ENCODE peak calls at places on chromosomes 2 and 18, in four cellular contexts. R is IMR-90, M is mesendoderm, J is H1. T is an unnamed sample.

GRCh38 chr2:97677480-97677879 is 8.0 kb downstream of the C2orf92 start:
- DNase-seq in M (no peak), R (no peak), J (no peak), T (no peak)

GRCh38 chr2:27407798-27408491 is 1.4 kb downstream of the PPM1G start:
- DNase-seq in M (peak; percentile 90), J (no peak), R (peak; percentile 73), T (peak; percentile 60)

GRCh38 chr2:169082995-169083394 is 13.6 kb downstream of the DHRS9 start:
- DNase-seq in M (no peak), R (no peak), J (no peak), T (no peak)

GRCh38 chr2:228581731-228582130 is 400.2 kb upstream of the SPHKAP start:
- DNase-seq in J (no peak), M (no peak), R (peak; percentile 12), T (no peak)

GRCh38 chr2:59322005-59322404 is 1080.9 kb upstream of the FANCL start:
- DNase-seq in M (peak; percentile 20), R (no peak), J (no peak), T (peak; percentile 54)

GRCh38 chr2:54015809-54016703 is 45.3 kb upstream of the PSME4 start:
- DNase-seq in R (peak; percentile 88), M (no peak), J (no peak), T (no peak)

GRCh38 chr2:241215421-241215820 is 26.9 kb downstream of the ANO7 start:
- DNase-seq in M (no peak), R (no peak), J (no peak), T (no peak)

GRCh38 chr2:231933916-231934401 is 7.8 kb upstream of the NPPC start:
- DNase-seq in J (no peak), M (no peak), R (no peak), T (no peak)

GRCh38 chr2:920999-921398 is 29.6 kb upstream of the SNTG2 start:
- DNase-seq in J (no peak), M (no peak), R (no peak), T (no peak)

GRCh38 chr2:8535821-8536685 is 145.8 kb upstream of the ID2 start:
- DNase-seq in R (no peak), J (no peak), M (no peak), T (no peak)

GRCh38 chr2:20540587-20541304 is 93.9 kb downstream of the RHOB start:
- DNase-seq in J (no peak), M (no peak), R (no peak), T (no peak)

GRCh38 chr2:120425014-120425413 is 79.1 kb downstream of the INHBB start:
- DNase-seq in M (no peak), R (no peak), J (no peak), T (peak; percentile 23)

GRCh38 chr2:151638188-151638933 is 95.9 kb downstream of the NEB start:
- DNase-seq in R (no peak), M (no peak), J (no peak), T (no peak)

GRCh38 chr2:145961846-145962245 is 1441.9 kb upstream of the ZEB2 start:
- DNase-seq in M (no peak), J (no peak), R (peak; percentile 39), T (no peak)

DNA sequence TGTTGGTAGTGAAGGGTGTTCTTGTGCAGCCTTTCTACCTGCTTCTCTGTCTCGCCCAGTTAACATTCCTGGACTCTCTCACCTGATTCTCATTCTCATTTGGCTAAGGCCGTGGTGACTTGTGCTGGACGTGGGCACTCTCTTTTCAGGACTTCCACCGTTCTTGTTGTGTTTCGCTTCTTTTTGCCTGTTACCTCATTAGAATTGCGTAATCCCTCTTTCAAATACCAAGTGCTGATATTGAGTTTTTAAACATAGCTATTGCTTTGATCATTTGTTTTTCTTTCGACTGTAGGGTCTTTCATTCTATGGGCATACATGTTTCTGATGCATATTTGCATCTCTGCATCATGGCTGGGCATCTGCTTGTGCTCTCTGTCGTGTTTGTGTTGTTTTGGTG is 287.0 kb downstream of the ALPK2 start:
- DNase-seq in J (no peak), R (no peak), M (no peak), T (no peak)
- H4K5ac ChIP-seq in J (peak overlapping the region; percentile 23), R (no peak overlapping the region), M (no peak overlapping the region), T (no peak overlapping the region)

GRCh38 chr2:230441188-230441897 is 25.3 kb downstream of the SP100 start:
- DNase-seq in R (peak; percentile 73), J (no peak), M (no peak), T (no peak)

GRCh38 chr2:230447455-230448451 is 31.8 kb downstream of the SP100 start:
- DNase-seq in M (no peak), R (no peak), J (no peak), T (no peak)

GRCh38 chr2:230447036-230447435 is 31.0 kb downstream of the SP100 start:
- DNase-seq in R (no peak), M (no peak), J (no peak), T (no peak)

GRCh38 chr2:230443540-230443939 is 27.5 kb downstream of the SP100 start:
- DNase-seq in M (no peak), J (no peak), R (peak; percentile 78), T (no peak)

GRCh38 chr2:230444832-230445231 is 28.8 kb downstream of the SP100 start:
- DNase-seq in M (no peak), J (no peak), R (no peak), T (no peak)
- H3K4me1 ChIP-seq in M (no peaks in the 10 kb centered on the region), J (no peaks in the 10 kb centered on the region), R (peaks cover 6% of the 10 kb centered on the region), T (no peaks in the 10 kb centered on the region)

DNA sequence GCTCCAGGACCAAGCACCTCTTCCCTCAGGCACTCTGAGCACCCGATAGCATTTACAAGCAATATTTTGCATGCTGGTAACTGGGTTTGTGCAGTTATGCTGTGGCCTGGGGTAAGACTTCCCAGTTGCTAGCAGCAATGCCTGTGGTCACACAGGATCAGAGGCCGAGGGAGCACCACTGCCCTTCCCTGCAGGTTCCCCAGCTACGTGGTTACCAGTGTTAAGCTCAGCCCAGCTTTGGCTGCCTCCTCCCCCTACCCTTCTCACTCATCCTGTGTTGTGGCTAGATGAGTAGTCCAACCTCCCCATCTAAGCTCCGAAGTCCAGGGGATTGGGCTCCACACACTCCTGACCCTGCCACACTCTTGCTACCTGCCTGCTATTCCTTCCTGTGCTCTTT is 141.1 kb downstream of the CELF4 start:
- DNase-seq in R (no peak), M (no peak), J (no peak), T (no peak)
- H4K5ac ChIP-seq in R (no peak overlapping the region), M (no peak overlapping the region), J (no peak overlapping the region), T (no peak overlapping the region)

DNA sequence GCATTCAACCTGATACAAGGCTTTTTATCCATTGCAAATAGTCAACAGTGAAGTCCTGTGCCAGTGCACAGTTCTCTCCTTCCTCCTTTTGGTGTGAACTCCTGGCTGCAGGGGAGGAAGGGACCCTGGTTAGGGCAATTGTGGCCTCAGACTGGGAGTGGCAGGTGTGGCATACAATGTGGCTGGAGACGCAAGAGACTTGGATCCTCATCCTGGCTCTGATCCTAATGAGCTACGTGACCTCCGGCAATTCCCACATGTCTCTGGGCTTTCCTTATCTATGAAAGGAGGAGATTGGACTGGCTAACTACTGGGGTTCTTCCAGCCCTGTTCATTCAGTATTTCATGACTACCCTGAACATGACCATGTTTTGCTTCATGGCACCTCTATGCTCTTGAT is 10.5 kb upstream of the IL1A start:
- DNase-seq in J (no peak), R (no peak), M (no peak), T (no peak)
- H3K4me1 ChIP-seq in J (no peaks in the 10 kb centered on the region), R (peaks cover 5% of the 10 kb centered on the region), M (no peaks in the 10 kb centered on the region), T (no peaks in the 10 kb centered on the region)

T was measured in H9.